ENCODE peak calls at places on chromosomes 3 and 15, in six cellular contexts. A is astrocyte, U is tibial artery, P is fibroblast of the aortic adventitia, K is cardiac muscle cell, Q is psoas muscle. O is an unnamed sample.

GRCh38 chr3:21613372-21614070 is 137.5 kb downstream of the ZNF385D start:
- DNase-seq in A (no peak), U (no peak), P (no peak), K (no peak), Q (no peak), O (no peak)

GRCh38 chr15:25635190-25635589 is 196.4 kb upstream of the UBE3A start:
- DNase-seq in A (no peak), U (no peak), P (no peak), K (no peak), Q (no peak), O (no peak)

GRCh38 chr15:58873267-58873666 is 60.2 kb downstream of the SLTM start:
- DNase-seq in A (peak; percentile 44), U (no peak), P (peak; percentile 54), K (no peak), Q (no peak), O (peak; percentile 80)

GRCh38 chr3:187046033-187046432 is 93.3 kb downstream of the RPL39L start:
- DNase-seq in A (no peak), U (no peak), P (no peak), K (no peak), Q (no peak), O (no peak)

GRCh38 chr3:71163216-71163918 is 420.2 kb downstream of the FOXP1 start:
- DNase-seq in A (no peak), U (no peak), P (peak; percentile 60), K (no peak), Q (no peak), O (peak; percentile 35)

GRCh38 chr15:95857758-95858157 is 472.7 kb upstream of the NR2F2 start:
- DNase-seq in A (no peak), U (no peak), P (no peak), K (no peak), Q (no peak), O (peak; percentile 54)

GRCh38 chr3:50630394-50630793 is 13.4 kb downstream of the MAPKAPK3 start:
- DNase-seq in A (no peak), U (no peak), P (no peak), K (no peak), Q (no peak), O (no peak)

GRCh38 chr15:57784081-57784488 is 77.6 kb downstream of the POLR2M start:
- DNase-seq in A (no peak), U (no peak), P (peak; percentile 56), K (no peak), Q (peak; percentile 21), O (peak; percentile 70)

GRCh38 chr3:108202080-108202479 is 20.1 kb downstream of the IFT57 start:
- DNase-seq in A (peak; percentile 71), U (no peak), P (peak; percentile 70), K (no peak), Q (no peak), O (peak; percentile 82)

GRCh38 chr3:183253364-183253960 is 409 bp downstream of the B3GNT5 start:
- DNase-seq in A (peak; percentile 48), U (peak; percentile 84), P (peak; percentile 67), K (peak; percentile 35), Q (peak; percentile 80), O (peak; percentile 76)

GRCh38 chr15:96276438-96277210 is 53.9 kb upstream of the NR2F2 start:
- DNase-seq in A (peak; percentile 75), U (no peak), P (peak; percentile 77), K (no peak), Q (no peak), O (peak; percentile 44)

GRCh38 chr3:160448845-160449659 is 534 bp downstream of the TRIM59 start:
- DNase-seq in A (peak; percentile 27), U (no peak), P (peak; percentile 46), K (peak; percentile 17), Q (no peak), O (peak; percentile 61)

GRCh38 chr15:67070892-67071664 is 5.7 kb downstream of the SMAD3 start:
- DNase-seq in A (no peak), U (no peak), P (no peak), K (no peak), Q (no peak), O (no peak)

GRCh38 chr3:156630081-156630772 is 44.2 kb upstream of the TIPARP start:
- DNase-seq in A (peak; percentile 67), U (no peak), P (peak; percentile 25), K (no peak), Q (no peak), O (no peak)

GRCh38 chr3:151327571-151328198 is 1.7 kb downstream of the P2RY13 start:
- DNase-seq in A (no peak), U (no peak), P (peak; percentile 65), K (peak; percentile 24), Q (no peak), O (peak; percentile 58)

GRCh38 chr15:66042624-66043023 is 173.3 kb downstream of the RAB11A start:
- DNase-seq in A (no peak), U (no peak), P (no peak), K (no peak), Q (no peak), O (no peak)

GRCh38 chr15:76059320-76060097 is at the start of gene TMEM266:
- DNase-seq in A (peak; percentile 13), U (no peak), P (peak; percentile 15), K (peak; percentile 89), Q (peak; percentile 40), O (no peak)

GRCh38 chr3:3089017-3089416 is 21.2 kb downstream of the IL5RA start:
- DNase-seq in A (no peak), U (no peak), P (no peak), K (no peak), Q (no peak), O (no peak)

GRCh38 chr15:33720952-33721351 is 247.3 kb upstream of the CHRM5 start:
- DNase-seq in A (peak; percentile 79), U (no peak), P (peak; percentile 60), K (no peak), Q (no peak), O (peak; percentile 58)

GRCh38 chr3:71511037-71511436 is 72.5 kb downstream of the FOXP1 start:
- DNase-seq in A (peak; percentile 99), U (no peak), P (peak; percentile 92), K (no peak), Q (no peak), O (peak; percentile 92)

GRCh38 chr15:27864076-27864475 is 235.0 kb downstream of the OCA2 start:
- DNase-seq in A (no peak), U (no peak), P (no peak), K (no peak), Q (no peak), O (no peak)

GRCh38 chr3:176274161-176274560 is 923.1 kb downstream of the TBL1XR1 start:
- DNase-seq in A (no peak), U (no peak), P (no peak), K (no peak), Q (no peak), O (no peak)

GRCh38 chr3:124276163-124276862 is 284.4 kb upstream of the ROPN1 start:
- DNase-seq in A (no peak), U (peak; percentile 63), P (no peak), K (no peak), Q (no peak), O (no peak)

GRCh38 chr3:58529516-58530353 is 7.3 kb downstream of the ACOX2 start:
- DNase-seq in A (no peak), U (no peak), P (peak; percentile 28), K (peak; percentile 66), Q (no peak), O (peak; percentile 44)

GRCh38 chr3:45113625-45114050 is 32.5 kb downstream of the CDCP1 start:
- DNase-seq in A (peak; percentile 84), U (no peak), P (peak; percentile 89), K (peak; percentile 35), Q (no peak), O (no peak)

GRCh38 chr3:132637590-132637989 is 22.0 kb downstream of the ACAD11 start:
- DNase-seq in A (peak; percentile 38), U (no peak), P (peak; percentile 50), K (no peak), Q (no peak), O (peak; percentile 69)

GRCh38 chr3:89042251-89042650 is 65.2 kb upstream of the EPHA3 start:
- DNase-seq in A (peak; percentile 62), U (no peak), P (no peak), K (no peak), Q (no peak), O (no peak)

GRCh38 chr15:63145426-63145825 is 11.9 kb downstream of the RPS27L start:
- DNase-seq in A (no peak), U (no peak), P (no peak), K (no peak), Q (no peak), O (no peak)

GRCh38 chr15:63140936-63141335 is 16.3 kb downstream of the RPS27L start:
- DNase-seq in A (no peak), U (no peak), P (no peak), K (no peak), Q (no peak), O (no peak)

GRCh38 chr15:63151665-63152064 is 5.6 kb downstream of the RPS27L start:
- DNase-seq in A (no peak), U (no peak), P (no peak), K (no peak), Q (no peak), O (no peak)

GRCh38 chr15:63146684-63147083 is 10.6 kb downstream of the RPS27L start:
- DNase-seq in A (no peak), U (no peak), P (no peak), K (no peak), Q (no peak), O (peak; percentile 34)
- TF ChIP-seq CTCF in A (peak; percentile 7), U (no peak), P (peak; percentile 19), K (peak; percentile 25), Q (no peak), O (no peak)

GRCh38 chr3:63494646-63495045 is 157.8 kb upstream of the SNTN start:
- DNase-seq in A (no peak), U (no peak), P (no peak), K (no peak), Q (no peak), O (no peak)

DNA sequence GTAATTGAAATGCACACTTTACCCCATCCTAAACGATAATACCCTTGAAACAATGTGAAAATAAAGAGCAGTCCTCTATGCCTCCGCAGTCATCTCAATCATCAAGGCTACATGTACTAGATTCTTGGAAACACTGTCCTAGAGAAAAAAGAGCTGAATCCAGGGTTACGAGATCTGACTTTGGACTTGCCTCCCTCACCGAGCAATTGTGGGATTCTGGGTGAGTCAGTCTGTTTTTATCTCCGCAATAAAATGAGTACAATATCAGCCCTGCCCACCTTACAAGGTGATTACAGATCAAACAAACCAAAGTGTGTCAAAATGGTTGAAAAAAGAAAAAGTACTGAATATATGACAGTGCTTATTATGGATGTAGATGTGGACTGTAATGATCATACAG is 152.3 kb upstream of the SNTN start:
- DNase-seq in A (no peak), U (no peak), P (no peak), K (no peak), Q (no peak), O (no peak)
- H3K4me3 ChIP-seq in A (no peak overlapping the region), U (no peak overlapping the region), P (no peak overlapping the region), K (no peak overlapping the region), Q (no peak overlapping the region), O (no peak overlapping the region)

DNA sequence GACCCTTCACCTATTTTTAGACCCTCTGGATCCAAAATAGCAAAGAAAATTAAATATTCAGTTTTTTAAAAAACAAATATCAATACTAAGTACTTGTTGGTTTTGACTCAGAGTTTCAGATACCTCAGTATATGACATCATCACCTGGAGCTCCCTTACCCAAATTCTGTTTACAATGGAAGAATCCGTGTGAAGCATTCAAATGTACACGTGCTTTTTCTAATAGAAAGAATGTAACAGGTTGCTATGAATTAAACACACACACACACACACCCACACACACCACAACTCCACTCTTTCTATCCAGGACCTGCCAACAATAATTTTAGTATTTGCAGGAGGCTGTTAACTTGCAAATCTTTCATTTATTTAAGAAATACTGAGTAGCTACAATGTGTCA is 221.8 kb downstream of the THRB start:
- DNase-seq in A (peak; percentile 43), U (no peak), P (no peak), K (no peak), Q (no peak), O (no peak)
- TF ChIP-seq CTCF in A (no peak), U (no peak), P (no peak), K (no peak), Q (no peak), O (no peak)

GRCh38 chr3:46974421-46975227 is 1.9 kb downstream of the CCDC12 start:
- DNase-seq in A (no peak), U (no peak), P (no peak), K (no peak), Q (no peak), O (no peak)
- H3K4me3 ChIP-seq in A (no peak overlapping the region), U (no peak overlapping the region), P (peak overlapping the region; percentile 5), K (no peak overlapping the region), Q (peak overlapping the region; percentile 92), O (no peak overlapping the region)

O was measured in cardiac fibroblast.